ENCODE peak calls at places on chromosomes 7 and 10, in nine cellular contexts. H is A549, J is HL-60, N is HCT116, C is HepG2, W is GM23338, O is SK-N-SH, B is K562, T is GM12878. K is an unnamed sample.

GRCh38 chr10:127175357-127176110 is 20.9 kb downstream of the INSYN2A start:
- DNase-seq in H (no peak), J (no peak), N (no peak), C (no peak), W (no peak), O (no peak), B (no peak), T (no peak), K (no peak)

GRCh38 chr7:139393621-139394215 is 34.0 kb downstream of the LUC7L2 start:
- DNase-seq in H (no peak), J (no peak), N (no peak), C (no peak), W (no peak), O (no peak), B (no peak), T (no peak), K (no peak)

GRCh38 chr7:50637725-50638643 is 72.8 kb upstream of the DDC start:
- DNase-seq in H (no peak), J (no peak), N (no peak), C (no peak), W (no peak), O (no peak), B (no peak), T (no peak), K (no peak)

GRCh38 chr10:46992794-46993552 is 81.7 kb downstream of the PTPN20 start:
- DNase-seq in H (peak), J (peak), N (peak), C (peak), W (peak), O (peak), B (peak), T (no peak), K (peak)

GRCh38 chr10:30562787-30563186 is 66.8 kb downstream of the LYZL2 start:
- DNase-seq in H (no peak), J (no peak), N (no peak), C (no peak), W (no peak), O (no peak), B (no peak), T (no peak), K (no peak)

GRCh38 chr10:86520871-86521619 is 547 bp downstream of the WAPL start:
- DNase-seq in H (peak), J (peak), N (peak), C (peak), W (peak), O (peak), B (peak), T (no peak), K (no peak)

GRCh38 chr7:106358103-106358663 is 73.4 kb upstream of the NAMPT start:
- DNase-seq in H (no peak), J (no peak), N (no peak), C (no peak), W (no peak), O (no peak), B (peak), T (no peak), K (no peak)

GRCh38 chr7:85528581-85528980 is 341.7 kb upstream of the SEMA3D start:
- DNase-seq in H (no peak), J (no peak), N (no peak), C (no peak), W (no peak), O (no peak), B (no peak), T (no peak), K (no peak)

GRCh38 chr7:66409493-66409892 is 204.4 kb downstream of the TPST1 start:
- DNase-seq in H (no peak), J (no peak), N (no peak), C (peak), W (no peak), O (no peak), B (no peak), T (no peak), K (no peak)

DNA sequence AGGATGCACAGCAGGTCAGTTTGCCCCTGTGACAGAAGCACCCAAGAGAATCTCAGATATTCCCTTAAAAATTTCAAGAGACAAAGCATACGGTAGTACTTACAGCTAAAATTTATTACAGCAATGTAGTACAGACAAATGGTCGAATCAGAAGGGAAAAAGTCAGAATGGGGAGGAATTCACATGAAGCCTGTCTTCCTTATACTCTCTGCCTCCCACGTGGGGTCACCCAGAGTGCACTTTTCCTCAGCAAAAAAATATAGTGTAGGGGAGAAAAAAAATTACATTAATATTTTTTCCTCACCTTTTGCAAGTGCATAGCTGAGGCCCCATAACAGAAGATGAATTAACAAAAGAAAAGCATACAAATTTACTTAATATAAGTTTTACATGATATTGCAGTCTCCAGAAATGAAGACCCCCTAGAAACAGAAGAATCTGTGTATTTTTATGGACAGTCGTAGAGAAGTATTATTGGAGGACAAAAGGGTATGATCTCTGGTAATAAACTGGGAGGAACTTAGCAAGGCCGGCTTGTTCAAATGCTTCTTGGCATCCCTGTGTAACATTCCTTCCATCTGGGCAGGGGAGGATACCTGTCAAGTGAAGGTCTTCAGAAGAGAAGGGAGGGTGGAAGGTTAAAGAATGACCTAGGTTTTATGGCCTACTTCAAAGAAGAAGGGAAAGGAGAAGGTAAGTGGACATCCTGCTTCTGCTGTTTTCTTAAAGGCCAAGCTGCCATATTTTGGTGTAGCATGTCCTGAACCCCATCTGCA is 270.6 kb upstream of the MAGI2 start:
- DNase-seq in H (no peak), J (no peak), N (peak), C (no peak), W (no peak), O (no peak), B (no peak), T (no peak), K (no peak)
- TF ChIP-seq REST in H (no peak), J (no peak), N (no peak), C (no peak), W (no peak), O (no peak), B (no peak), T (no peak), K (no peak)

DNA sequence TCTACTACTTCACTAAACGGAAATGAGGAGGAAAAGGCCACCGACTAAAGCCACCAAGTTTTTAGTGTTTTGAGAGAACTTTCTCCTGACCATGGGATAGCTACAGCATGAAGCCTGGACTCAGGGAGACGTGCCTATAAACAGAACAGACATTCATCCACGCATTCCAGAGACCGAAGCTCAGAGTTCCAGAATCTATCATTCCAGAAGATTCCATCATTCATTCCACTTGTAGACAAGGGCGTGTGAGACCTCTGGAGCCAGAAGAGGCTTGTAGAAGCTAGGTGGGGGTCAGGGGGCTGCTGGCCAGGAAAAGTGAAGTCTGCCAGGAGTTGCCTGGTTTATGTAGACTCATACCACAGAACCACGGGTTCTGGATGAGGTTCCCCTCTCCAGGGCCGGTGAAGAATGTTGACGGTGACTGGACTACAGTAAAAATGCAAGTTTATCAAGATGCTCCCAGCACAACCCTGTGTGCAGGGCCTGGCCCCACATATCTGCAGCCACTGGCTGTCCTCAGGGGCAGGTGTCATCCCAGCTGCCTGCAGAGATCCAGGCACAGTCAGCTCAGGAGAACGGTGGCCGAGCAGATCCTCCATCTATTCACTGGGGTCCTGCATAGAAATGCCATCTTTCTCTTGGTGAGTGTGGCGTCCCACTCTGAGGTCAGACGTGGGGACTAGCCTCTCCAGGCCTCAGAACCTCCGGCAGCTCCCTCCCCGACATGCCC is 215.7 kb downstream of the USP6NL start:
- DNase-seq in H (no peak), J (no peak), N (no peak), C (no peak), W (no peak), O (no peak), B (no peak), T (no peak), K (no peak)
- H3K27ac ChIP-seq in H (no peak), J (no peak), N (no peak), C (no peak), W (no peak), O (no peak), B (no peak), T (no peak), K (no peak)

GRCh38 chr7:119283353-119283752 is 989.6 kb upstream of the KCND2 start:
- DNase-seq in H (no peak), J (no peak), N (no peak), C (no peak), W (no peak), O (peak), B (no peak), T (no peak), K (no peak)

GRCh38 chr7:119288401-119288800 is 984.6 kb upstream of the KCND2 start:
- DNase-seq in H (no peak), J (no peak), N (no peak), C (no peak), W (no peak), O (no peak), B (no peak), T (no peak), K (no peak)
- TF ChIP-seq REST in H (no peak), J (no peak), N (no peak), C (no peak), W (no peak), O (no peak), B (no peak), T (no peak), K (no peak)

GRCh38 chr10:71695502-71696476 is 23.8 kb downstream of the C10orf105 start:
- DNase-seq in H (no peak), J (no peak), N (no peak), C (peak), W (no peak), O (no peak), B (no peak), T (no peak), K (no peak)

GRCh38 chr10:71693377-71693776 is 26.2 kb downstream of the C10orf105 start:
- DNase-seq in H (no peak), J (no peak), N (no peak), C (no peak), W (no peak), O (no peak), B (no peak), T (no peak), K (no peak)

GRCh38 chr10:71692598-71693307 is 26.8 kb downstream of the C10orf105 start:
- DNase-seq in H (no peak), J (no peak), N (no peak), C (no peak), W (no peak), O (no peak), B (no peak), T (no peak), K (no peak)

GRCh38 chr10:71694039-71694471 is 25.5 kb downstream of the C10orf105 start:
- DNase-seq in H (no peak), J (no peak), N (no peak), C (no peak), W (no peak), O (no peak), B (no peak), T (peak), K (no peak)

DNA sequence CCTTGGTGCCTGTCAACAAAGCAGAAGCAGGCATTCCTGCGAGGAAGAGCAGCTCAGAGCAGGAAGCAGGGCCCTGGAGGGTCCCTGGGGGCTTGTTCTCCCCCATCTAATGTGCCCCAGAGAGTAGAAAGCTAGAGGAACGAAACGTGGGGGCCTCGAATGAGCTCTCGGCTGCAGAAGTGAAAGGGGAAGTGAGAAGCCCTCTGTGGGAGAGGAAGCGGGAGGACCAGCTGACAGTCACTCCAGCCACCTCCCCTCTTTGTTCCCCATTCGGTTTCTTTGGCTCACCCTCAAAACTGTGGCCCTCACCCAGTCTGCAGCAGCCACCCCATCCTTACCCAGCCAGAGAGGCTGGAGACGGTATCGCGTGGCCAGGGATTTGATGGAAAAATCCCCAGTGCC is 25.0 kb downstream of the C10orf105 start:
- DNase-seq in H (no peak), J (peak), N (no peak), C (no peak), W (no peak), O (no peak), B (no peak), T (peak), K (no peak)
- H3K27ac ChIP-seq in H (no peak), J (peak), N (no peak), C (no peak), W (no peak), O (no peak), B (no peak), T (peak), K (no peak)

K was measured in Panc1.